ENCODE peak calls at places on chromosomes 4 and X, in six cellular contexts. O, E, H, W, R and J are unnamed samples.

GRCh38 chr4:151850751-151851150 is 89.9 kb upstream of the GATB start:
- DNase-seq in O (no peak), E (peak; percentile 20), H (no peak), W (no peak), R (no peak), J (no peak)

GRCh38 chrX:49878834-49879655 is at the start of gene USP27X:
- DNase-seq in O (peak; percentile 34), E (peak; percentile 77), H (peak; percentile 42), W (peak; percentile 75), R (peak; percentile 86), J (peak; percentile 44)

GRCh38 chrX:39857780-39858179 is 240.0 kb downstream of the BCOR start:
- DNase-seq in O (no peak), E (no peak), H (no peak), W (no peak), R (no peak), J (no peak)

GRCh38 chrX:81890476-81890875 is 688.6 kb downstream of the SH3BGRL start:
- DNase-seq in O (no peak), E (no peak), H (no peak), W (no peak), R (no peak), J (no peak)

GRCh38 chr4:4590496-4590895 is 48.6 kb upstream of the STX18 start:
- DNase-seq in O (no peak), E (peak; percentile 20), H (peak; percentile 72), W (no peak), R (no peak), J (no peak)

GRCh38 chr4:88043586-88044340 is 36.3 kb downstream of the PKD2 start:
- DNase-seq in O (no peak), E (no peak), H (peak; percentile 17), W (no peak), R (no peak), J (no peak)

GRCh38 chr4:157779084-157779483 is 393.7 kb downstream of the GASK1B start:
- DNase-seq in O (no peak), E (no peak), H (no peak), W (no peak), R (no peak), J (no peak)

GRCh38 chrX:68354869-68355628 is 78.2 kb downstream of the OPHN1 start:
- DNase-seq in O (no peak), E (peak; percentile 21), H (no peak), W (no peak), R (no peak), J (no peak)

GRCh38 chr4:149521611-149522010 is 294.0 kb downstream of the IQCM start:
- DNase-seq in O (no peak), E (peak; percentile 35), H (peak; percentile 10), W (no peak), R (no peak), J (peak; percentile 56)

GRCh38 chrX:12954981-12955380 is 19.9 kb upstream of the TMSB4X start:
- DNase-seq in O (no peak), E (no peak), H (no peak), W (no peak), R (no peak), J (no peak)

GRCh38 chr4:175435437-175435836 is 376.6 kb downstream of the GPM6A start:
- DNase-seq in O (no peak), E (no peak), H (no peak), W (no peak), R (no peak), J (no peak)

GRCh38 chrX:48631376-48632090 is 34.2 kb downstream of the WDR13 start:
- DNase-seq in O (peak; percentile 44), E (peak; percentile 80), H (peak; percentile 76), W (peak; percentile 80), R (peak; percentile 85), J (peak; percentile 45)

GRCh38 chrX:27350476-27350875 is 112.7 kb downstream of the PPP4R3C start:
- DNase-seq in O (no peak), E (no peak), H (no peak), W (no peak), R (no peak), J (no peak)

GRCh38 chrX:23699636-23700194 is 32.4 kb downstream of the PRDX4 start:
- DNase-seq in O (no peak), E (no peak), H (no peak), W (peak; percentile 45), R (no peak), J (no peak)

GRCh38 chrX:140495739-140496138 is 9.1 kb downstream of the SOX3 start:
- DNase-seq in O (no peak), E (no peak), H (no peak), W (no peak), R (no peak), J (no peak)

GRCh38 chr4:176964116-176964691 is 171.5 kb upstream of the VEGFC start:
- DNase-seq in O (no peak), E (peak; percentile 44), H (no peak), W (no peak), R (no peak), J (no peak)

GRCh38 chrX:40207626-40208025 is 109.9 kb upstream of the BCOR start:
- DNase-seq in O (no peak), E (peak; percentile 12), H (no peak), W (no peak), R (no peak), J (no peak)

GRCh38 chrX:84737471-84737871 is 235.2 kb upstream of the HDX start:
- DNase-seq in O (no peak), E (no peak), H (no peak), W (peak; percentile 20), R (no peak), J (no peak)

GRCh38 chrX:50827996-50828395 is 14.0 kb upstream of the SHROOM4 start:
- DNase-seq in O (peak; percentile 65), E (peak; percentile 93), H (no peak), W (no peak), R (no peak), J (peak; percentile 61)

GRCh38 chrX:46279925-46280313 is 265.3 kb downstream of the ZNF674 start:
- DNase-seq in O (no peak), E (peak; percentile 83), H (peak; percentile 25), W (no peak), R (no peak), J (no peak)

GRCh38 chrX:20595928-20596550 is 329.3 kb upstream of the RPS6KA3 start:
- DNase-seq in O (no peak), E (peak; percentile 25), H (no peak), W (no peak), R (no peak), J (no peak)

GRCh38 chrX:74232859-74233258 is 71.1 kb upstream of the ZCCHC13 start:
- DNase-seq in O (no peak), E (peak; percentile 35), H (no peak), W (no peak), R (peak; percentile 27), J (no peak)

GRCh38 chr4:80839792-80840191 is 190.7 kb upstream of the BMP3 start:
- DNase-seq in O (no peak), E (no peak), H (no peak), W (no peak), R (no peak), J (no peak)

GRCh38 chrX:82163701-82164100 is 961.8 kb downstream of the SH3BGRL start:
- DNase-seq in O (no peak), E (peak; percentile 8), H (no peak), W (no peak), R (no peak), J (no peak)

GRCh38 chr4:19024047-19024446 is 1002.5 kb upstream of the LCORL start:
- DNase-seq in O (no peak), E (no peak), H (no peak), W (no peak), R (no peak), J (no peak)

GRCh38 chrX:2549874-2550273 is 49.1 kb upstream of the DHRSX start:
- DNase-seq in O (no peak), E (no peak), H (no peak), W (no peak), R (no peak), J (no peak)

GRCh38 chr4:42643685-42644084 is 13.2 kb downstream of the ATP8A1 start:
- DNase-seq in O (no peak), E (no peak), H (no peak), W (no peak), R (peak; percentile 1), J (no peak)

GRCh38 chr4:36310793-36311192 is 29.4 kb downstream of the DTHD1 start:
- DNase-seq in O (no peak), E (no peak), H (no peak), W (no peak), R (no peak), J (no peak)

GRCh38 chr4:34170941-34171340 is 2073.4 kb downstream of the ARAP2 start:
- DNase-seq in O (no peak), E (peak; percentile 52), H (no peak), W (no peak), R (no peak), J (no peak)

DNA sequence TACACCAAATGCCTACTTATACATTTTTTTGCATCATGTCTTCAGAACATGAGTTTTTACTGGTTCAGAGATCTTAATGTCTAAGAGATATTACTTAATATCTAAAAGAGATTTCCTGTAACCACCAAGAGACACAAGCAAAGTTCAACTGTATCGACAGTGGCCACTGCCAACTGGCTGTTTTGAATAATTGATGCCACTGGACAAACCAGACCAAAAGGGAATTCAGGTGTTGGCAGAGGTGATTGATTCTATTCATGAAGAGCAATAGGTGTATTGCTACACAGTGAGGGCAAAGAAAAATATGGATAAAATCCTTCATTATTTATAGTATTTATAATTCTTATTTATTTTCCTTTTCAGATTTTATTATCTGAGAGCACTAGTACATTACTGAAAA is 58.5 kb upstream of the ANKRD17 start:
- DNase-seq in O (no peak), E (no peak), H (no peak), W (no peak), R (no peak), J (no peak)
- TF ChIP-seq CTCF in O (no peak), E (no peak), H (no peak), W (no peak), R (no peak), J (no peak)

DNA sequence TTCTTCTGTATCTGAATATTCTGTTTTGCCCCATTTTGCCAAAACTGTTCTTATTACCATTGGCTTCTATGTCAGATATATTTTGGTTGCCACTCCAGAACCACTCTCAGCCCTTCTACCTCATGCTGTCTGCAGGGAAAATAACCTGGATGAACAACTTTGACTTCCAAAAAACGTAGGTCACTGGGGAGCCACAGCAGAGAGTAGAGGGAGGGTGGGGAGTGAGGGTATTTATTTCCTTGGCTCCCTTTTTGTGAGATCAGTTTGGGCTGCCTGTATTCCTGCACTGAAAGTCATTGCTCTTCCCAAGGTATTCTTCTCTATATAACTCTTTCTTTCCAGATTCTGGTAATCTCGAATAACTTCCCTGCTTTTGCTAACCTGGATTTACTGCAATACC is 6.3 kb downstream of the BMPR1B start:
- DNase-seq in O (no peak), E (no peak), H (no peak), W (no peak), R (no peak), J (no peak)
- H3K4me3 ChIP-seq in O (no peak overlapping the region), E (no peak overlapping the region), H (no peak overlapping the region), W (no peak overlapping the region), R (no peak overlapping the region), J (no peak overlapping the region)

GRCh38 chrX:63930140-63930539 is 145.1 kb upstream of the ARHGEF9 start:
- DNase-seq in O (no peak), E (no peak), H (no peak), W (no peak), R (no peak), J (no peak)
- TF ChIP-seq CTCF in O (peak; percentile 5), E (peak; percentile 29), H (no peak), W (no peak), R (no peak), J (peak; percentile 28)

DNA sequence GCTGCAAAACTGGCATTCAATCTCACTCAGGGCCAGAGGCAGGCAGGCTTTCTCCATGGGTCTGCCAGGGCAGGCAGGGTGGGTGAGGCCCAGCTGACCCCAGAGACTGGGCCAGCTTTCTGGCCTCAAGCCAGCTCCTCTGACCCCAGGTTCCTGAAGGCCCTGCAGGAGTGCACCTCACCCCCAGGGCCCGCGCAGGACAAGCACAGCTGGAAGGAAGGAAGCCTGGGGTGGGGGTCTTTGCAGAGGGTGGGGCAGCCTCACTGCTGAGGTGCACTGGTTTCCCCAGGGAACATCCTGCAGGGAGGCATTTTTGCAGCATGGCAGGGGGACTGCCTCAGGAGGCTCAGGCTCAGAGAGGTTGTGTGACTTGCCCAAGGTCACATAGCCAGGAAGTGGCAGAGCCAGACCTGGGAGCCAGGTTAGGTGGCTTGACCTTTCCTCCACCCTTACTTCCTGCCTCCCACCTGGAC is 31.5 kb upstream of the AFAP1 start:
- DNase-seq in O (no peak), E (no peak), H (no peak), W (no peak), R (no peak), J (no peak)
- H3K4me3 ChIP-seq in O (no peak overlapping the region), E (no peak overlapping the region), H (no peak overlapping the region), W (no peak overlapping the region), R (peak overlapping the region; percentile 15), J (no peak overlapping the region)